ENCODE peak calls at places on chromosomes 11 and 22, in six cellular contexts. W is NCI-H1092 treated with DMSO at 0.1 percent for 48 hours, X is T-cell, S is coronary artery, L is amygdala, A is AG08396. I is an unnamed sample.

GRCh38 chr22:44100411-44100810 is 76.3 kb downstream of the PARVB start:
- DNase-seq in W (no peak), X (no peak), S (no peak), L (no peak), A (no peak), I (no peak)

GRCh38 chr22:49554741-49555140 is 272.9 kb downstream of the BRD1 start:
- DNase-seq in W (no peak), X (no peak), S (peak; percentile 16), L (no peak), A (no peak), I (no peak)

GRCh38 chr22:25714739-25715138 is 27.2 kb upstream of the MYO18B start:
- DNase-seq in W (no peak), X (no peak), S (no peak), L (no peak), A (no peak), I (no peak)

GRCh38 chr22:37818397-37819099 is 4.6 kb upstream of the GALR3 start:
- DNase-seq in W (peak; percentile 48), X (peak; percentile 23), S (no peak), L (peak; percentile 12), A (peak; percentile 79), I (peak; percentile 77)

GRCh38 chr11:38543311-38543710 is 1945.3 kb upstream of the RAG2 start:
- DNase-seq in W (no peak), X (no peak), S (no peak), L (no peak), A (peak; percentile 3), I (no peak)

GRCh38 chr11:46381046-46381835 is at the start of gene MDK:
- DNase-seq in W (peak; percentile 50), X (no peak), S (no peak), L (no peak), A (peak; percentile 72), I (peak; percentile 78)

GRCh38 chr11:43555811-43556210 is 124.7 kb upstream of the HSD17B12 start:
- DNase-seq in W (peak; percentile 21), X (no peak), S (no peak), L (no peak), A (no peak), I (peak; percentile 56)

GRCh38 chr11:124879999-124880611 is 14.9 kb downstream of the ROBO3 start:
- DNase-seq in W (no peak), X (no peak), S (peak; percentile 62), L (no peak), A (no peak), I (no peak)

GRCh38 chr11:110182886-110183285 is 89.7 kb downstream of the ZC3H12C start:
- DNase-seq in W (no peak), X (no peak), S (no peak), L (no peak), A (peak; percentile 52), I (no peak)

GRCh38 chr22:27980424-27981148 is 61.5 kb upstream of the PITPNB start:
- DNase-seq in W (no peak), X (no peak), S (peak; percentile 29), L (no peak), A (no peak), I (peak; percentile 35)

GRCh38 chr11:72661486-72661885 is 12.7 kb downstream of the PDE2A start:
- DNase-seq in W (no peak), X (no peak), S (no peak), L (no peak), A (no peak), I (peak; percentile 31)

GRCh38 chr11:34492806-34493414 is 20.7 kb downstream of the ELF5 start:
- DNase-seq in W (peak; percentile 62), X (no peak), S (no peak), L (no peak), A (peak; percentile 57), I (peak; percentile 80)

GRCh38 chr11:18065572-18065971 is 19.5 kb upstream of the TPH1 start:
- DNase-seq in W (peak; percentile 79), X (no peak), S (no peak), L (no peak), A (no peak), I (peak; percentile 99)

GRCh38 chr22:29306175-29306829 is at the start of gene GAS2L1:
- DNase-seq in W (no peak), X (no peak), S (peak; percentile 91), L (peak; percentile 48), A (peak; percentile 95), I (peak; percentile 94)

GRCh38 chr22:44311855-44312170 is 938 bp downstream of the SHISAL1 start:
- DNase-seq in W (no peak), X (no peak), S (no peak), L (no peak), A (peak; percentile 78), I (no peak)

GRCh38 chr11:130121430-130121978 is 38.1 kb upstream of the ST14 start:
- DNase-seq in W (no peak), X (no peak), S (no peak), L (no peak), A (peak; percentile 76), I (no peak)

GRCh38 chr22:44689173-44689572 is 12.8 kb upstream of the PRR5 start:
- DNase-seq in W (no peak), X (no peak), S (no peak), L (no peak), A (no peak), I (no peak)

GRCh38 chr11:22466809-22467208 is 128.6 kb downstream of the SLC17A6 start:
- DNase-seq in W (no peak), X (no peak), S (no peak), L (no peak), A (peak; percentile 85), I (no peak)

GRCh38 chr22:25212337-25212736 is 7.1 kb upstream of the CRYBB2 start:
- DNase-seq in W (no peak), X (no peak), S (no peak), L (no peak), A (no peak), I (no peak)

GRCh38 chr11:108032800-108033199 is 24.1 kb downstream of the CUL5 start:
- DNase-seq in W (no peak), X (no peak), S (no peak), L (no peak), A (no peak), I (no peak)

GRCh38 chr11:46271875-46272815 is 5.3 kb upstream of the CREB3L1 start:
- DNase-seq in W (no peak), X (no peak), S (no peak), L (no peak), A (no peak), I (peak; percentile 55)

GRCh38 chr22:49295851-49296560 is 531.7 kb downstream of the BRD1 start:
- DNase-seq in W (no peak), X (no peak), S (peak; percentile 61), L (no peak), A (no peak), I (peak; percentile 51)

GRCh38 chr22:23225724-23226496 is 45.6 kb downstream of the BCR start:
- DNase-seq in W (no peak), X (peak; percentile 31), S (no peak), L (no peak), A (peak; percentile 55), I (peak; percentile 74)

GRCh38 chr11:69144316-69144715 is 11.4 kb upstream of the SMIM38 start:
- DNase-seq in W (no peak), X (no peak), S (no peak), L (no peak), A (no peak), I (no peak)

GRCh38 chr11:122310701-122311100 is 194.7 kb upstream of the BLID start:
- DNase-seq in W (no peak), X (no peak), S (no peak), L (no peak), A (no peak), I (no peak)

GRCh38 chr11:9616858-9617257 is 43.4 kb downstream of the WEE1 start:
- DNase-seq in W (no peak), X (no peak), S (no peak), L (no peak), A (no peak), I (no peak)

GRCh38 chr11:61630104-61630503 is 49.2 kb upstream of the SYT7 start:
- DNase-seq in W (no peak), X (no peak), S (no peak), L (no peak), A (no peak), I (no peak)

GRCh38 chr11:75105462-75105925 is 8.8 kb upstream of the OR2AT4 start:
- DNase-seq in W (no peak), X (no peak), S (no peak), L (no peak), A (no peak), I (peak; percentile 44)

GRCh38 chr11:45159781-45160365 is 13.4 kb downstream of the PRDM11 start:
- DNase-seq in W (no peak), X (no peak), S (peak; percentile 52), L (no peak), A (no peak), I (no peak)

GRCh38 chr22:36224245-36224644 is 15.1 kb downstream of the APOL2 start:
- DNase-seq in W (no peak), X (no peak), S (peak; percentile 41), L (no peak), A (no peak), I (no peak)

GRCh38 chr11:93198221-93198650 is 445 bp upstream of the SLC36A4 start:
- DNase-seq in W (peak; percentile 77), X (no peak), S (no peak), L (no peak), A (no peak), I (no peak)

GRCh38 chr22:32475428-32476010 is 908 bp downstream of the FBXO7 start:
- DNase-seq in W (peak; percentile 57), X (no peak), S (no peak), L (no peak), A (peak; percentile 30), I (peak; percentile 74)

I was measured in NCI-H69.